ENCODE peak calls at places on chromosomes 12 and 14, in four cellular contexts. One of them, this sample, is unnamed.

GRCh38 chr14:50156111-50156510 is 39.7 kb upstream of the VCPKMT start:
- DNase-seq in IMR-90: no peak
- DNase-seq in neuronal stem cell: no peak
- DNase-seq in mesenchymal stem cell: no peak
- DNase-seq in this sample: no peak

GRCh38 chr14:68279777-68280233 is 460.2 kb downstream of the RAD51B start:
- DNase-seq in IMR-90: no peak
- DNase-seq in neuronal stem cell: no peak
- DNase-seq in mesenchymal stem cell: no peak
- DNase-seq in this sample: no peak

GRCh38 chr14:73833024-73833423 is 18.6 kb upstream of the PTGR2 start:
- DNase-seq in IMR-90: no peak
- DNase-seq in neuronal stem cell: no peak
- DNase-seq in mesenchymal stem cell: no peak
- DNase-seq in this sample: no peak

GRCh38 chr12:118979763-118980406 is 1.5 kb upstream of the SRRM4 start:
- DNase-seq in IMR-90: peak
- DNase-seq in neuronal stem cell: peak
- DNase-seq in mesenchymal stem cell: peak
- DNase-seq in this sample: peak

GRCh38 chr12:104609083-104609844 is 152.5 kb downstream of the CHST11 start:
- DNase-seq in IMR-90: no peak
- DNase-seq in neuronal stem cell: no peak
- DNase-seq in mesenchymal stem cell: no peak
- DNase-seq in this sample: no peak

GRCh38 chr14:68735836-68736235 is 57.0 kb downstream of the ZFP36L1 start:
- DNase-seq in IMR-90: no peak
- DNase-seq in neuronal stem cell: no peak
- DNase-seq in mesenchymal stem cell: no peak
- DNase-seq in this sample: no peak

GRCh38 chr12:129610601-129611120 is 293.2 kb downstream of the TMEM132D start:
- DNase-seq in IMR-90: no peak
- DNase-seq in neuronal stem cell: no peak
- DNase-seq in mesenchymal stem cell: no peak
- DNase-seq in this sample: no peak

GRCh38 chr12:42296503-42297109 is 29.3 kb downstream of the ZCRB1 start:
- DNase-seq in IMR-90: no peak
- DNase-seq in neuronal stem cell: no peak
- DNase-seq in mesenchymal stem cell: peak
- DNase-seq in this sample: no peak

GRCh38 chr12:27244680-27245005 is 557 bp downstream of the STK38L start:
- DNase-seq in IMR-90: peak
- DNase-seq in neuronal stem cell: no peak
- DNase-seq in mesenchymal stem cell: no peak
- DNase-seq in this sample: no peak

GRCh38 chr12:117125275-117125613 is 26.0 kb upstream of the TESC start:
- DNase-seq in IMR-90: peak
- DNase-seq in neuronal stem cell: no peak
- DNase-seq in mesenchymal stem cell: peak
- DNase-seq in this sample: no peak

GRCh38 chr14:76701981-76702380 is 59.3 kb upstream of the VASH1 start:
- DNase-seq in IMR-90: no peak
- DNase-seq in neuronal stem cell: no peak
- DNase-seq in mesenchymal stem cell: no peak
- DNase-seq in this sample: no peak

GRCh38 chr12:116616536-116617248 is 57.5 kb downstream of the MAP1LC3B2 start:
- DNase-seq in IMR-90: no peak
- DNase-seq in neuronal stem cell: no peak
- DNase-seq in mesenchymal stem cell: no peak
- DNase-seq in this sample: no peak

GRCh38 chr12:47190271-47190750 is 110.6 kb upstream of the AMIGO2 start:
- DNase-seq in IMR-90: peak
- DNase-seq in neuronal stem cell: no peak
- DNase-seq in mesenchymal stem cell: no peak
- DNase-seq in this sample: no peak

GRCh38 chr14:72463291-72463866 is 430.5 kb downstream of the DPF3 start:
- DNase-seq in IMR-90: peak
- DNase-seq in neuronal stem cell: no peak
- DNase-seq in mesenchymal stem cell: peak
- DNase-seq in this sample: no peak

GRCh38 chr12:94930216-94930654 is 73.3 kb downstream of the NDUFA12 start:
- DNase-seq in IMR-90: no peak
- DNase-seq in neuronal stem cell: no peak
- DNase-seq in mesenchymal stem cell: no peak
- DNase-seq in this sample: no peak

GRCh38 chr12:30047499-30048262 is 263.9 kb upstream of the TMTC1 start:
- DNase-seq in IMR-90: peak
- DNase-seq in neuronal stem cell: no peak
- DNase-seq in mesenchymal stem cell: peak
- DNase-seq in this sample: no peak

GRCh38 chr12:129613311-129613710 is 290.5 kb downstream of the TMEM132D start:
- DNase-seq in IMR-90: no peak
- DNase-seq in neuronal stem cell: no peak
- DNase-seq in mesenchymal stem cell: no peak
- DNase-seq in this sample: no peak

GRCh38 chr14:31419179-31420012 is 954 bp downstream of the HEATR5A start:
- DNase-seq in IMR-90: peak
- DNase-seq in neuronal stem cell: no peak
- DNase-seq in mesenchymal stem cell: peak
- DNase-seq in this sample: no peak

GRCh38 chr12:89414851-89415250 is 62.5 kb upstream of the DUSP6 start:
- DNase-seq in IMR-90: peak
- DNase-seq in neuronal stem cell: no peak
- DNase-seq in mesenchymal stem cell: no peak
- DNase-seq in this sample: no peak

GRCh38 chr12:123131879-123132402 is 18.9 kb downstream of the PITPNM2 start:
- DNase-seq in IMR-90: no peak
- DNase-seq in neuronal stem cell: no peak
- DNase-seq in mesenchymal stem cell: no peak
- DNase-seq in this sample: no peak

GRCh38 chr14:103317976-103318580 is 16.0 kb upstream of the EIF5 start:
- DNase-seq in IMR-90: no peak
- DNase-seq in neuronal stem cell: no peak
- DNase-seq in mesenchymal stem cell: no peak
- DNase-seq in this sample: no peak

GRCh38 chr12:106600503-106600902 is 17.7 kb downstream of the RFX4 start:
- DNase-seq in IMR-90: no peak
- DNase-seq in neuronal stem cell: no peak
- DNase-seq in mesenchymal stem cell: no peak
- DNase-seq in this sample: peak

GRCh38 chr12:70744133-70744532 is 106.9 kb upstream of the PTPRB start:
- DNase-seq in IMR-90: no peak
- DNase-seq in neuronal stem cell: no peak
- DNase-seq in mesenchymal stem cell: no peak
- DNase-seq in this sample: no peak

GRCh38 chr12:9214536-9214935 is 6.3 kb upstream of the PZP start:
- DNase-seq in IMR-90: no peak
- DNase-seq in neuronal stem cell: no peak
- DNase-seq in mesenchymal stem cell: no peak
- DNase-seq in this sample: no peak

GRCh38 chr12:15477761-15478160 is 155.5 kb downstream of the PTPRO start:
- DNase-seq in IMR-90: no peak
- DNase-seq in neuronal stem cell: no peak
- DNase-seq in mesenchymal stem cell: no peak
- DNase-seq in this sample: no peak

GRCh38 chr12:15629761-15630160 is 159.4 kb downstream of the EPS8 start:
- DNase-seq in IMR-90: peak
- DNase-seq in neuronal stem cell: no peak
- DNase-seq in mesenchymal stem cell: peak
- DNase-seq in this sample: no peak

GRCh38 chr12:89544730-89545184 is 18.9 kb upstream of the POC1B start:
- DNase-seq in IMR-90: no peak
- DNase-seq in neuronal stem cell: peak
- DNase-seq in mesenchymal stem cell: peak
- DNase-seq in this sample: no peak

GRCh38 chr12:123576611-123577010 is 7.7 kb upstream of the TMED2 start:
- DNase-seq in IMR-90: peak
- DNase-seq in neuronal stem cell: no peak
- DNase-seq in mesenchymal stem cell: no peak
- DNase-seq in this sample: no peak

GRCh38 chr12:130422676-130423075 is 85.0 kb downstream of the PIWIL1 start:
- DNase-seq in IMR-90: no peak
- DNase-seq in neuronal stem cell: no peak
- DNase-seq in mesenchymal stem cell: no peak
- DNase-seq in this sample: no peak

GRCh38 chr12:105317942-105318614 is 12.4 kb upstream of the C12orf75 start:
- DNase-seq in IMR-90: no peak
- DNase-seq in neuronal stem cell: no peak
- DNase-seq in mesenchymal stem cell: no peak
- DNase-seq in this sample: no peak

GRCh38 chr12:77940011-77940423 is 109.3 kb downstream of the NAV3 start:
- DNase-seq in IMR-90: peak
- DNase-seq in neuronal stem cell: no peak
- DNase-seq in mesenchymal stem cell: peak
- DNase-seq in this sample: peak

GRCh38 chr14:99757331-99758070 is 35.7 kb upstream of the EML1 start:
- DNase-seq in IMR-90: peak
- DNase-seq in neuronal stem cell: no peak
- DNase-seq in mesenchymal stem cell: peak
- DNase-seq in this sample: no peak

GRCh38 chr14:98210045-98210678 is 1061.8 kb downstream of the BCL11B start:
- DNase-seq in IMR-90: no peak
- DNase-seq in neuronal stem cell: no peak
- DNase-seq in mesenchymal stem cell: no peak
- DNase-seq in this sample: no peak

GRCh38 chr14:89384636-89385035 is 32.4 kb downstream of the FOXN3 start:
- DNase-seq in IMR-90: no peak
- DNase-seq in neuronal stem cell: no peak
- DNase-seq in mesenchymal stem cell: no peak
- DNase-seq in this sample: no peak

GRCh38 chr12:94230357-94230905 is 82.1 kb downstream of the PLXNC1 start:
- DNase-seq in IMR-90: peak
- DNase-seq in neuronal stem cell: no peak
- DNase-seq in mesenchymal stem cell: peak
- DNase-seq in this sample: no peak

GRCh38 chr12:125797421-125798175 is 732.4 kb downstream of the AACS start:
- DNase-seq in IMR-90: no peak
- DNase-seq in neuronal stem cell: no peak
- DNase-seq in mesenchymal stem cell: no peak
- DNase-seq in this sample: no peak

GRCh38 chr14:103033744-103034143 is 23.6 kb downstream of the CDC42BPB start:
- DNase-seq in IMR-90: no peak
- DNase-seq in neuronal stem cell: no peak
- DNase-seq in mesenchymal stem cell: peak
- DNase-seq in this sample: no peak

GRCh38 chr14:102472815-102473158 is 36.8 kb downstream of the ANKRD9 start:
- DNase-seq in IMR-90: no peak
- DNase-seq in neuronal stem cell: no peak
- DNase-seq in mesenchymal stem cell: no peak
- DNase-seq in this sample: no peak

GRCh38 chr14:101101456-101102056 is 198.0 kb upstream of the RTL1 start:
- DNase-seq in IMR-90: no peak
- DNase-seq in neuronal stem cell: no peak
- DNase-seq in mesenchymal stem cell: no peak
- DNase-seq in this sample: no peak
- H3K18ac ChIP-seq in IMR-90: no peak
- H3K18ac ChIP-seq in neuronal stem cell: peak
- H3K18ac ChIP-seq in mesenchymal stem cell: no peak
- H3K18ac ChIP-seq in this sample: no peak

DNA sequence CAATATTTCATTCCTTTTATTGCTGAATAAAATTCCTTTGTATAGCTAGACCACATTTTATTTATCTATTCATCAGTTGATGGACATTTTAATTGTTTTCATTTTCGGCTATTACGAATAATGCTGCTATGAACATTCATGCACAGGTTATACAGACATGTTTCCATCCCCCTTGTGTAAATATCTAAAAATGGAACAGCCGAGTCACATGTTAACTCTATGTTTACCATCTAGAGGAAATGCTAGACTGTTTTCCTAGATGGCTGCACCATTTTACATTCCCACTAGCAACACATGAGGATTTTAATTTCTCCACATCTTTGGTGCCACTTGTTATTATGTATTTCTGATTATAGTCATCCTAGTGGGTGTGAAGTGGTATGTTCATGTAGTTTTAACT is 49.2 kb downstream of the HECTD4 start:
- DNase-seq in IMR-90: no peak
- DNase-seq in neuronal stem cell: no peak
- DNase-seq in mesenchymal stem cell: no peak
- DNase-seq in this sample: no peak
- H2BK5ac ChIP-seq in IMR-90: no peak
- H2BK5ac ChIP-seq in neuronal stem cell: no peak
- H2BK5ac ChIP-seq in mesenchymal stem cell: no peak
- H2BK5ac ChIP-seq in this sample: no peak

GRCh38 chr12:111767362-111768158 is 827 bp downstream of the ALDH2 start:
- DNase-seq in IMR-90: peak
- DNase-seq in neuronal stem cell: no peak
- DNase-seq in mesenchymal stem cell: peak
- DNase-seq in this sample: no peak
- H3K14ac ChIP-seq in IMR-90: peak
- H3K14ac ChIP-seq in neuronal stem cell: peak
- H3K14ac ChIP-seq in mesenchymal stem cell: no peak
- H3K14ac ChIP-seq in this sample: peak

GRCh38 chr12:102567031-102567985 is 86.9 kb upstream of the IGF1 start:
- DNase-seq in IMR-90: peak
- DNase-seq in neuronal stem cell: no peak
- DNase-seq in mesenchymal stem cell: peak
- DNase-seq in this sample: no peak
- H3K18ac ChIP-seq in IMR-90: peak
- H3K18ac ChIP-seq in neuronal stem cell: no peak
- H3K18ac ChIP-seq in mesenchymal stem cell: peak
- H3K18ac ChIP-seq in this sample: no peak

DNA sequence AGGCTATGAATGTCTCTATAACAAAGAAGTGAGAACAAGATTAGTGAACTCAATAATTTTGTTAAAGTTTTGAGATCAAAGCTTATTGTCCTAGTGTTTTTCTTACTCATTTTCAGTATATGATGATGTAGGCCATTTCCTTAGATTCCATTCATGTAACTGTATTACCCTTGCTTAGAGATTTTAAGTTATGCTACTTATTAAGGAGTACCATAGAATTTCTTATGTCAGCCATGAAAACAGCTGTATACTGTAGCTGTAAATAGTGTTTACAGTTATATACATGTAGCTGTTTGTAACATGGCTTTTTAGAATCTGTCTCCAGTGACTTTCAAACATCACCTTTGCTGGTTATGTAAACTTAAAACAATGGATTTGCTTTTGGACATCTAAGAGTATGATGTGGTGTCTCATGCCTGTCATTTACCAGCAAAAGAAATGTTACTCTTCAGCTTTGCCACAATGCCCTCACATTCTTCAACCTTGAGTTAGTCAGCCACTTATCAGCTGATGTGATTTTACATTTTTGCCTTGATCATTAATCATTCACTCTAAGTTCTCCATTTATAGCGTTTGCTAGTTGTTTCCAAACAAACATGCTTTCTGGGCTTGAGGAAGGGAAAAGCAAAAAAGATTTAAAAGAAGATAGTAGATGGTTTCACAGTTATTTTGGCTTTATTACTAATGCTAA is 55.5 kb downstream of the SLC16A7 start:
- DNase-seq in IMR-90: peak
- DNase-seq in neuronal stem cell: no peak
- DNase-seq in mesenchymal stem cell: peak
- DNase-seq in this sample: no peak
- H2BK5ac ChIP-seq in IMR-90: no peak
- H2BK5ac ChIP-seq in neuronal stem cell: no peak
- H2BK5ac ChIP-seq in mesenchymal stem cell: no peak
- H2BK5ac ChIP-seq in this sample: no peak